ENCODE peak calls at places on chromosomes 12 and 14, in five cellular contexts. L is epithelial cell of proximal tubule, W is cardiac fibroblast, R is body of pancreas, U is heart right ventricle. T is an unnamed sample.

GRCh38 chr12:4960030-4960429 is 50.3 kb downstream of the KCNA1 start:
- DNase-seq in W (no peak), U (peak), R (no peak), L (no peak), T (no peak)

GRCh38 chr14:66403183-66403582 is 83.0 kb upstream of the CCDC196 start:
- DNase-seq in W (peak), U (no peak), L (no peak), R (no peak), T (peak)

GRCh38 chr14:61492474-61492873 is 171.1 kb downstream of the PRKCH start:
- DNase-seq in U (no peak), W (no peak), R (no peak), L (no peak), T (no peak)

GRCh38 chr14:61099221-61099835 is 118.3 kb downstream of the SLC38A6 start:
- DNase-seq in W (no peak), R (no peak), L (no peak), U (no peak), T (no peak)

GRCh38 chr14:64705406-64706118 is 1.3 kb downstream of the PLEKHG3 start:
- DNase-seq in W (no peak), U (peak), L (no peak), R (peak), T (no peak)

GRCh38 chr12:69007166-69007857 is 74.3 kb upstream of the CPM start:
- DNase-seq in U (no peak), W (peak), L (no peak), R (peak), T (no peak)

GRCh38 chr12:89863332-89863938 is 154.8 kb upstream of the ATP2B1 start:
- DNase-seq in W (no peak), L (no peak), R (no peak), U (no peak), T (peak)

GRCh38 chr12:47080725-47081502 is 1.2 kb upstream of the AMIGO2 start:
- DNase-seq in W (peak), U (peak), R (peak), L (peak), T (peak)

GRCh38 chr14:67526676-67527459 is 6.2 kb upstream of the PLEKHH1 start:
- DNase-seq in W (peak), L (no peak), R (peak), U (no peak), T (peak)

GRCh38 chr14:53894456-53894855 is 62.2 kb downstream of the BMP4 start:
- DNase-seq in W (peak), R (no peak), L (no peak), U (no peak), T (peak)

GRCh38 chr14:84482256-84483071 is 1047.5 kb upstream of the FLRT2 start:
- DNase-seq in R (no peak), U (no peak), W (peak), L (peak), T (no peak)

GRCh38 chr14:103008768-103009342 is 48.5 kb downstream of the CDC42BPB start:
- DNase-seq in L (no peak), W (peak), R (no peak), U (peak), T (no peak)

GRCh38 chr14:42045393-42045792 is 438.7 kb downstream of the LRFN5 start:
- DNase-seq in R (no peak), U (no peak), L (no peak), W (no peak), T (no peak)

GRCh38 chr14:92844220-92844619 is 50.1 kb downstream of the GOLGA5 start:
- DNase-seq in L (no peak), R (no peak), W (peak), U (no peak), T (no peak)

GRCh38 chr12:124731869-124732268 is 131.8 kb downstream of the SCARB1 start:
- DNase-seq in W (no peak), R (no peak), U (no peak), L (no peak), T (no peak)

GRCh38 chr12:124732275-124733075 is 131.2 kb downstream of the SCARB1 start:
- DNase-seq in W (peak), U (no peak), L (no peak), R (no peak), T (no peak)

GRCh38 chr12:124733086-124733485 is 130.6 kb downstream of the SCARB1 start:
- DNase-seq in R (no peak), W (no peak), U (no peak), L (no peak), T (no peak)

GRCh38 chr12:124736115-124737039 is 127.3 kb downstream of the SCARB1 start:
- DNase-seq in R (no peak), L (no peak), U (no peak), W (no peak), T (no peak)

GRCh38 chr12:124734224-124734788 is 129.4 kb downstream of the SCARB1 start:
- DNase-seq in L (no peak), W (no peak), R (no peak), U (no peak), T (no peak)
- TF ChIP-seq CTCF in L (no peak), W (no peak), R (no peak), U (no peak), T (no peak)

DNA sequence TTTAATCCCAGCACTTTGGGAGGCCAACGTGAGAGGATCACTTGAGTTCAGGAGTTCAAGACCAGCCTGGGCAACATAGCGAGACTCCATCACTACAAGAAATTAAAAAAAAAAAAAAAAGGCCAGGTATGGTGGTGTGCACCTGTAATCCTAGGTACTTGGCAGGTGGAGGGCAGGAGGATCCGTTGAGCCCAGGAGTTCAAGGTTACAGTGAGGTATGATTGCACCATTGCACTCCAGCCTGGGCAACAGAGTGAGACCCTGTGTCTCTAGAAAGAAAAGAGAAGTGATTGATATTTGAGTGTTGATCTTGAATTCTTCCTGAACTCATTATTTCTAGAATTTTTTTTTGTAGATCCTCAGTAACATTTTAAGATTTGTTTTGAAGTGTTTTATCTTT is 59.4 kb downstream of the ADIPOR2 start:
- DNase-seq in L (no peak), W (no peak), U (no peak), R (no peak), T (no peak)
- TF ChIP-seq CTCF in L (no peak), W (no peak), U (no peak), R (no peak), T (no peak)

DNA sequence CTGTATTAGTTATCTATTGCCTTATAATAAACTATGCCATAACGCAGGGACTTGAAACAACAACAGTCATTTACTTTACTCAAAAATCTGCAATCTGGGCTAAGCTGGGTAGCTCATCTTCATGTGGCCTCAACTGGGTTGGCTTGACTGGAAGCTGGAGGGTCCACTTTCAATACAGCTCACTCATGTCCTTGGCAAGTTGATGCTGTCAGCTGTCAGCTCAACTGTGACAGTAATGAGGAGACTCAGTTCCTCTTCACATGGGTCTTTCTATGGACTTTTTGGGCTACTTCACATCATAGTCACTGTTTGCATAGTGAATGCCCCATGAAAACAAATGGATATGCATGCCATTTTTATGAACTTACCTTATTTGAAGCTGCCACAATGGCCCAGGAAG is 33.6 kb upstream of the STRAP start:
- DNase-seq in R (no peak), U (no peak), W (no peak), L (no peak), T (no peak)
- TF ChIP-seq CTCF in R (no peak), U (no peak), W (no peak), L (no peak), T (no peak)

GRCh38 chr12:24884911-24885310 is 64.0 kb downstream of the BCAT1 start:
- DNase-seq in W (no peak), L (no peak), U (no peak), R (no peak), T (no peak)

GRCh38 chr12:24879644-24880043 is 69.3 kb downstream of the BCAT1 start:
- DNase-seq in W (no peak), R (no peak), U (no peak), L (no peak), T (no peak)

GRCh38 chr12:24880732-24881131 is 68.2 kb downstream of the BCAT1 start:
- DNase-seq in L (no peak), W (no peak), R (peak), U (no peak), T (no peak)

GRCh38 chr12:24881227-24881626 is 67.7 kb downstream of the BCAT1 start:
- DNase-seq in R (no peak), W (no peak), L (no peak), U (no peak), T (no peak)

DNA sequence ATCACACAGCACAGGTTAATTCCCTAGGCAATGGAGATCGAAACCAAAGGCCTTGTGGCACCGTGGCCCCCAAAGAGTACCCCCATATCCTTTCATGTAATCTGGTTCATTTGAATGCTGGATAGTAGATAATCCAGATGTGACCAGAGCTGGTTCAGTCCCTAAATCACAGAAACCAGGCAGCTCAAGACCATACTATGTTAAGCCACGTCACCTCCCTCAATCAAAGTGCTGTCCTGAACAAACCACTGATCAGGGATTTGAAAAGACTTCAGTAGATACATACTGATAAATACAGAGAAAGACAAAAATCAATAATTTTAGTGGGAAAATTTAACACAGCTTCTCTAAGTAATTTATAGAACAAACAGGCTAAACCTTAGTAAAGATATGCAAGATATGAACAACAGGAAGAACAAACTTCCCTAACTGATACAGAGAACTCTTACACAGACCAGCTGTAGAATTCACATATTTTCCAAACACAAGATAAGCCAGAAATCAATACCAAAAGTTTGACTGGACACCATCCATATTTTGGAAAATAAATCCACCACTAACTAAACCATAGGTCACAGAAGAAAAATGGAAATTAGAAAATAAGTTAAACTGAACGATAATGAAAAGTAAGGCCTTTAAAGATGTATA is 67.1 kb downstream of the BCAT1 start:
- DNase-seq in U (no peak), L (no peak), R (no peak), W (no peak), T (no peak)
- TF ChIP-seq CTCF in U (no peak), L (no peak), R (no peak), W (no peak), T (no peak)

DNA sequence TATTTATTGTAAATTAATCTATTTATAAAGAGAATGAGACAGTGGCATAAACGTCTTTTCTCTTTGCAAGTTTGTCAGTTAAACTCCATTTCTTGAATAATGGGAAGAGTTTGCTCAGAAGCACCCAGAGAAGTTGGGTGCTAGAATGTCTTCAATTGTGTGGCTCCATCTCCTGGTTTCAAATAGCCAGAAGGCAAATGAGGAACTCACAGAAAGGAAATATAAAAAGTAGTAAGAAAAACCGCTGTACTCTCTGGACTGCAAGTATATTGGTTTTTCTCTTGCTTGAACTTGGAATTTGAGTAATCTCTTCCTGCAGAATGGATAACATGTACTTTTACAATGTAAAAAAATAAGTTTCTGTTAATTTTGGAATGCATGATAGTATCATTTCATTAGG is 217.5 kb downstream of the DPY19L2 start:
- DNase-seq in W (no peak), L (no peak), R (no peak), U (no peak), T (no peak)
- TF ChIP-seq CTCF in W (no peak), L (no peak), R (no peak), U (no peak), T (no peak)

GRCh38 chr12:125356111-125356510 is 290.9 kb downstream of the AACS start:
- DNase-seq in W (no peak), U (no peak), R (no peak), L (no peak), T (no peak)

GRCh38 chr12:125357561-125357960 is 292.3 kb downstream of the AACS start:
- DNase-seq in U (no peak), W (no peak), L (no peak), R (no peak), T (no peak)

GRCh38 chr12:125346361-125346760 is 281.1 kb downstream of the AACS start:
- DNase-seq in U (no peak), L (no peak), R (no peak), W (no peak), T (no peak)

GRCh38 chr12:125355614-125356013 is 290.4 kb downstream of the AACS start:
- DNase-seq in U (no peak), R (no peak), L (no peak), W (no peak), T (no peak)

DNA sequence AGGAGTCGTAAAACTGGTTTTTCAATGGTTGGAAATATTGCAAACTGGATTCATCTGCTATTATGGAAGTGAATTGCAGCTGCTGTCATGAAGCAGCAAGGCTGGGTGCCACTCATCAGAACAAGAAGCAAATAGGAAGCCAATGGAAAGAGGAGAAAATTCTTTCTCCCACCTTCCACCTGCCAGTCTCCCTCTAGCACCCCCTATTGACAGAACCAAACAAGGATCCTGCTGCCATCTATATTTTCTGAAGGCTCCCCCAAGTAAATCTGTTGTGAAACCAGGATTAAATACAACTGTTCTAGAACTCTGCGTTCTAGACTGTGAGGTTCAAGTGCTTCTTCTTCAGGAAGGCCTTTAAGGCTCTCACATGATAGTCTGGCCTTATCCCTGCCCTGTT is 286.6 kb downstream of the AACS start:
- DNase-seq in U (no peak), W (no peak), L (no peak), R (no peak), T (no peak)
- TF ChIP-seq CTCF in U (no peak), W (no peak), L (no peak), R (no peak), T (no peak)

GRCh38 chr12:78641837-78642423 is 222.6 kb upstream of the SYT1 start:
- DNase-seq in U (no peak), L (no peak), R (no peak), W (peak), T (no peak)
- TF ChIP-seq CTCF in U (no peak), L (peak), R (no peak), W (no peak), T (no peak)

DNA sequence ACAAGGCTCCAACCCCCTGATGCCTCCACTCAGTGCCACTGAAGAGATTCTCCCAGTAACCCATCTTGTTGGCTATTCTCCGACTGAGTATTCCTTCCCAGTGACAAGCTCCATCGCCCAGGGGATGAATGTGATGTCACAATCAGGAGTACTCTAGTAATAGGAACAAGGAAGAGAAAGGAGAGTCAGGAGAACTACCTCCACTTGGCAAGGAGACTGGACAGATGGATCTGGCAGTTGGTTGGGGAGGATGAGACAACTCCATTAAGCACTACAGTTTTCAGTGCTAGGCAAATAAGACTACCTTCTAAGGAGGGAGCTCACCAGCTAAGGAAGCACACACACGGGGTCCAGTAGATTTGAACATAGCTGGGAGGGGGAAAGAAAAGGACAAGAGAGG is 5.3 kb downstream of the RNF41 start:
- DNase-seq in R (no peak), L (no peak), U (no peak), W (no peak), T (no peak)
- TF ChIP-seq CTCF in R (no peak), L (no peak), U (no peak), W (no peak), T (no peak)